ENCODE peak calls at places on chromosomes 1 and 21, in eight cellular contexts. One of them, this sample, is unnamed.

GRCh38 chr1:161473363-161473762 is 31.9 kb upstream of the FCGR2A start:
- DNase-seq in Panc1: no peak
- DNase-seq in heart left ventricle: no peak
- DNase-seq in Caco-2: no peak
- DNase-seq in WERI-Rb-1: no peak
- DNase-seq in endothelial cell of umbilical vein: no peak
- DNase-seq in aorta: no peak
- DNase-seq in heart right ventricle: no peak
- DNase-seq in this sample: peak; percentile 10

GRCh38 chr1:111856411-111857135 is 100.9 kb downstream of the DDX20 start:
- DNase-seq in Panc1: no peak
- DNase-seq in heart left ventricle: no peak
- DNase-seq in Caco-2: no peak
- DNase-seq in WERI-Rb-1: no peak
- DNase-seq in endothelial cell of umbilical vein: no peak
- DNase-seq in aorta: no peak
- DNase-seq in heart right ventricle: no peak
- DNase-seq in this sample: no peak

GRCh38 chr1:176243746-176244145 is 36.7 kb upstream of the COP1 start:
- DNase-seq in Panc1: no peak
- DNase-seq in heart left ventricle: no peak
- DNase-seq in Caco-2: no peak
- DNase-seq in WERI-Rb-1: no peak
- DNase-seq in endothelial cell of umbilical vein: no peak
- DNase-seq in aorta: no peak
- DNase-seq in heart right ventricle: no peak
- DNase-seq in this sample: no peak

GRCh38 chr1:36562181-36562685 is 79.5 kb upstream of the CSF3R start:
- DNase-seq in Panc1: no peak
- DNase-seq in heart left ventricle: no peak
- DNase-seq in Caco-2: no peak
- DNase-seq in WERI-Rb-1: no peak
- DNase-seq in endothelial cell of umbilical vein: no peak
- DNase-seq in aorta: no peak
- DNase-seq in heart right ventricle: no peak
- DNase-seq in this sample: no peak

GRCh38 chr1:2275796-2276536 is 47.8 kb downstream of the SKI start:
- DNase-seq in Panc1: no peak
- DNase-seq in heart left ventricle: peak; percentile 68
- DNase-seq in Caco-2: no peak
- DNase-seq in WERI-Rb-1: no peak
- DNase-seq in endothelial cell of umbilical vein: no peak
- DNase-seq in aorta: no peak
- DNase-seq in heart right ventricle: no peak
- DNase-seq in this sample: no peak

GRCh38 chr1:121417289-121417955 is 232.6 kb downstream of the SRGAP2C start:
- DNase-seq in Panc1: no peak
- DNase-seq in heart left ventricle: no peak
- DNase-seq in Caco-2: no peak
- DNase-seq in WERI-Rb-1: no peak
- DNase-seq in endothelial cell of umbilical vein: no peak
- DNase-seq in aorta: no peak
- DNase-seq in heart right ventricle: no peak
- DNase-seq in this sample: no peak

GRCh38 chr1:63545780-63546179 is 22.5 kb downstream of the EFCAB7 start:
- DNase-seq in Panc1: no peak
- DNase-seq in heart left ventricle: no peak
- DNase-seq in Caco-2: no peak
- DNase-seq in WERI-Rb-1: no peak
- DNase-seq in endothelial cell of umbilical vein: no peak
- DNase-seq in aorta: no peak
- DNase-seq in heart right ventricle: no peak
- DNase-seq in this sample: no peak

GRCh38 chr1:225871374-225872074 is 10.7 kb downstream of the TMEM63A start:
- DNase-seq in Panc1: peak; percentile 80
- DNase-seq in heart left ventricle: no peak
- DNase-seq in Caco-2: no peak
- DNase-seq in WERI-Rb-1: no peak
- DNase-seq in endothelial cell of umbilical vein: no peak
- DNase-seq in aorta: no peak
- DNase-seq in heart right ventricle: no peak
- DNase-seq in this sample: no peak

GRCh38 chr1:200907611-200908097 is 13.0 kb downstream of the INAVA start:
- DNase-seq in Panc1: no peak
- DNase-seq in heart left ventricle: peak; percentile 7
- DNase-seq in Caco-2: no peak
- DNase-seq in WERI-Rb-1: no peak
- DNase-seq in endothelial cell of umbilical vein: no peak
- DNase-seq in aorta: no peak
- DNase-seq in heart right ventricle: no peak
- DNase-seq in this sample: no peak

GRCh38 chr1:234970371-234970730 is 158.3 kb downstream of the TOMM20 start:
- DNase-seq in Panc1: no peak
- DNase-seq in heart left ventricle: no peak
- DNase-seq in Caco-2: no peak
- DNase-seq in WERI-Rb-1: no peak
- DNase-seq in endothelial cell of umbilical vein: peak; percentile 27
- DNase-seq in aorta: no peak
- DNase-seq in heart right ventricle: no peak
- DNase-seq in this sample: no peak

GRCh38 chr1:35850051-35850450 is 33.0 kb upstream of the AGO1 start:
- DNase-seq in Panc1: no peak
- DNase-seq in heart left ventricle: no peak
- DNase-seq in Caco-2: no peak
- DNase-seq in WERI-Rb-1: no peak
- DNase-seq in endothelial cell of umbilical vein: no peak
- DNase-seq in aorta: no peak
- DNase-seq in heart right ventricle: no peak
- DNase-seq in this sample: no peak

GRCh38 chr21:34126691-34127090 is 53.3 kb downstream of the MRPS6 start:
- DNase-seq in Panc1: no peak
- DNase-seq in heart left ventricle: no peak
- DNase-seq in Caco-2: no peak
- DNase-seq in WERI-Rb-1: no peak
- DNase-seq in endothelial cell of umbilical vein: no peak
- DNase-seq in aorta: no peak
- DNase-seq in heart right ventricle: no peak
- DNase-seq in this sample: no peak

GRCh38 chr1:42953182-42954180 is 5.2 kb downstream of the SLC2A1 start:
- DNase-seq in Panc1: no peak
- DNase-seq in heart left ventricle: no peak
- DNase-seq in Caco-2: no peak
- DNase-seq in WERI-Rb-1: peak; percentile 92
- DNase-seq in endothelial cell of umbilical vein: no peak
- DNase-seq in aorta: no peak
- DNase-seq in heart right ventricle: no peak
- DNase-seq in this sample: no peak

GRCh38 chr21:43274022-43274945 is 105.5 kb downstream of the CRYAA start:
- DNase-seq in Panc1: no peak
- DNase-seq in heart left ventricle: peak; percentile 57
- DNase-seq in Caco-2: no peak
- DNase-seq in WERI-Rb-1: no peak
- DNase-seq in endothelial cell of umbilical vein: no peak
- DNase-seq in aorta: peak; percentile 12
- DNase-seq in heart right ventricle: no peak
- DNase-seq in this sample: no peak

GRCh38 chr1:39220900-39221870 is 16.7 kb downstream of the MACF1 start:
- DNase-seq in Panc1: no peak
- DNase-seq in heart left ventricle: no peak
- DNase-seq in Caco-2: peak; percentile 31
- DNase-seq in WERI-Rb-1: no peak
- DNase-seq in endothelial cell of umbilical vein: no peak
- DNase-seq in aorta: no peak
- DNase-seq in heart right ventricle: no peak
- DNase-seq in this sample: no peak

GRCh38 chr1:78607334-78607927 is 12.8 kb upstream of the IFI44L start:
- DNase-seq in Panc1: no peak
- DNase-seq in heart left ventricle: no peak
- DNase-seq in Caco-2: no peak
- DNase-seq in WERI-Rb-1: no peak
- DNase-seq in endothelial cell of umbilical vein: peak; percentile 39
- DNase-seq in aorta: no peak
- DNase-seq in heart right ventricle: no peak
- DNase-seq in this sample: no peak

GRCh38 chr1:67674260-67675011 is 10.6 kb upstream of the GADD45A start:
- DNase-seq in Panc1: no peak
- DNase-seq in heart left ventricle: no peak
- DNase-seq in Caco-2: no peak
- DNase-seq in WERI-Rb-1: peak; percentile 67
- DNase-seq in endothelial cell of umbilical vein: peak; percentile 96
- DNase-seq in aorta: no peak
- DNase-seq in heart right ventricle: peak; percentile 72
- DNase-seq in this sample: no peak

GRCh38 chr1:66168919-66169725 is 364.8 kb upstream of the SGIP1 start:
- DNase-seq in Panc1: no peak
- DNase-seq in heart left ventricle: no peak
- DNase-seq in Caco-2: no peak
- DNase-seq in WERI-Rb-1: no peak
- DNase-seq in endothelial cell of umbilical vein: no peak
- DNase-seq in aorta: no peak
- DNase-seq in heart right ventricle: no peak
- DNase-seq in this sample: no peak

GRCh38 chr1:941027-941587 is 17.4 kb downstream of the SAMD11 start:
- DNase-seq in Panc1: no peak
- DNase-seq in heart left ventricle: no peak
- DNase-seq in Caco-2: no peak
- DNase-seq in WERI-Rb-1: no peak
- DNase-seq in endothelial cell of umbilical vein: no peak
- DNase-seq in aorta: no peak
- DNase-seq in heart right ventricle: no peak
- DNase-seq in this sample: no peak
- H3K27me3 ChIP-seq in Panc1: no peaks in the 10 kb centered on the region
- H3K27me3 ChIP-seq in heart left ventricle: peaks cover 8% of the 10 kb centered on the region
- H3K27me3 ChIP-seq in Caco-2: peaks cover 4% of the 10 kb centered on the region
- H3K27me3 ChIP-seq in WERI-Rb-1: no peaks in the 10 kb centered on the region
- H3K27me3 ChIP-seq in endothelial cell of umbilical vein: peaks cover 29% of the 10 kb centered on the region
- H3K27me3 ChIP-seq in aorta: no peaks in the 10 kb centered on the region
- H3K27me3 ChIP-seq in heart right ventricle: peaks cover 43% of the 10 kb centered on the region
- H3K27me3 ChIP-seq in this sample: no peaks in the 10 kb centered on the region

DNA sequence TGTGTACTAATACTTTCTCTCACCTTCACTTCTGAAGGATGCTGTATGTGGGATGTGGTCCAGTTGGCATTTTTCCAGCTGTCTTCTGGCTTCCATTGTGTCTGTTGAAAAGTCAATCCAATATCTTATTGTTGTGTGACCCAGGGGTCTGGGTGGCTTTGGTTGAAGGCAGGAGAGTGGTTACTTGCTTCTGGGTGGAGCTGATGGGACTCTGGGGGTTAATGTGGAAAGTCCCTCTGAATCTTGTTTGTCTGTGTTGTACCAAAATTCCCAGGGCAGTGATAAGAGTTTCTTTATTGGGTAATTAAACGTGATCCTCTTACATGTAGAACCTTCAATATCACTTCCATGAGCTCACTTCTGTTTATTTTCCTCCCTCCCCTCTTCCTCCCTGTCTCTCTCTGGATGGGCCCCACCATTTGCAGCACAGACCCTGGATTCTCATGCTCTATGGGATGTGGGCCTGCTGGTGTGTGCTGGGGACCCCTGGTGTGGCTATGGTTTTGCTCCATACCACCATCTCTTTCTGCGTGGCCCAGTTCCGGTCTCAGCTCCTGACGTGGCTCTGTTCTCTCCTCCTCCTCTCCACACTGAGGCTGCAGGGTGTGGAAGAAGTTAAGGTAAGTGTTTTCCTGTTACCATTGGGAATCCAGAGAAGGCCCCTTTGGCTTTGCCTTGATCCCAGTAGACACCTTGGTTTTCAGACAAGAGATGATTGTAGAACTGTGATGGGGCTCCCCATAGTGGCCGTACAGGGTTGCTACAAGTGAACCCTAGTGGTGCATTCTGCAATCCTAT is 71.5 kb downstream of the HHAT start:
- DNase-seq in Panc1: peak; percentile 39
- DNase-seq in heart left ventricle: no peak
- DNase-seq in Caco-2: peak; percentile 71
- DNase-seq in WERI-Rb-1: peak; percentile 75
- DNase-seq in endothelial cell of umbilical vein: peak; percentile 48
- DNase-seq in aorta: peak; percentile 50
- DNase-seq in heart right ventricle: peak; percentile 52
- DNase-seq in this sample: peak; percentile 74
- H3K4me3 ChIP-seq in Panc1: no peak overlapping the region
- H3K4me3 ChIP-seq in heart left ventricle: no peak overlapping the region
- H3K4me3 ChIP-seq in Caco-2: no peak overlapping the region
- H3K4me3 ChIP-seq in WERI-Rb-1: no peak overlapping the region
- H3K4me3 ChIP-seq in endothelial cell of umbilical vein: no peak overlapping the region
- H3K4me3 ChIP-seq in aorta: no peak overlapping the region
- H3K4me3 ChIP-seq in heart right ventricle: no peak overlapping the region
- H3K4me3 ChIP-seq in this sample: no peak overlapping the region

DNA sequence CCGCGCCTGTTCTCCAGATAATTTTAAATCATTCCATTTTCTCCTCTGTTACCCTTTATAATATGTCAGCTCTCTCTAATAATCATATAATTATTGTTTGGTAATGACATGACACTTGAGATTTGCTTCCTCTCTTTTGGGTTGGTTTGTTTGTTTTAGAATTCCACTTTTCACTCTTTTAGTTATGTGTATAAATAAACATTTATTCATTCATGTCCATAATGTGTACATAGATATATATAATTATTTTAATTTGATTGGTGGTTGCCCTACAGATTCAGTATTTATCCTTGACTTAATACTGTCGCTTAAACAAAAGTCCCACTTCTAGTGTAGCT is 93.4 kb upstream of the FMN2 start:
- DNase-seq in Panc1: no peak
- DNase-seq in heart left ventricle: no peak
- DNase-seq in Caco-2: no peak
- DNase-seq in WERI-Rb-1: no peak
- DNase-seq in endothelial cell of umbilical vein: no peak
- DNase-seq in aorta: no peak
- DNase-seq in heart right ventricle: no peak
- DNase-seq in this sample: no peak
- H3K27me3 ChIP-seq in Panc1: peaks cover 2% of the 10 kb centered on the region
- H3K27me3 ChIP-seq in heart left ventricle: peaks cover 15% of the 10 kb centered on the region
- H3K27me3 ChIP-seq in Caco-2: no peaks in the 10 kb centered on the region
- H3K27me3 ChIP-seq in WERI-Rb-1: no peaks in the 10 kb centered on the region
- H3K27me3 ChIP-seq in endothelial cell of umbilical vein: peaks cover 31% of the 10 kb centered on the region
- H3K27me3 ChIP-seq in aorta: no peaks in the 10 kb centered on the region
- H3K27me3 ChIP-seq in heart right ventricle: peaks cover 49% of the 10 kb centered on the region
- H3K27me3 ChIP-seq in this sample: no peaks in the 10 kb centered on the region

DNA sequence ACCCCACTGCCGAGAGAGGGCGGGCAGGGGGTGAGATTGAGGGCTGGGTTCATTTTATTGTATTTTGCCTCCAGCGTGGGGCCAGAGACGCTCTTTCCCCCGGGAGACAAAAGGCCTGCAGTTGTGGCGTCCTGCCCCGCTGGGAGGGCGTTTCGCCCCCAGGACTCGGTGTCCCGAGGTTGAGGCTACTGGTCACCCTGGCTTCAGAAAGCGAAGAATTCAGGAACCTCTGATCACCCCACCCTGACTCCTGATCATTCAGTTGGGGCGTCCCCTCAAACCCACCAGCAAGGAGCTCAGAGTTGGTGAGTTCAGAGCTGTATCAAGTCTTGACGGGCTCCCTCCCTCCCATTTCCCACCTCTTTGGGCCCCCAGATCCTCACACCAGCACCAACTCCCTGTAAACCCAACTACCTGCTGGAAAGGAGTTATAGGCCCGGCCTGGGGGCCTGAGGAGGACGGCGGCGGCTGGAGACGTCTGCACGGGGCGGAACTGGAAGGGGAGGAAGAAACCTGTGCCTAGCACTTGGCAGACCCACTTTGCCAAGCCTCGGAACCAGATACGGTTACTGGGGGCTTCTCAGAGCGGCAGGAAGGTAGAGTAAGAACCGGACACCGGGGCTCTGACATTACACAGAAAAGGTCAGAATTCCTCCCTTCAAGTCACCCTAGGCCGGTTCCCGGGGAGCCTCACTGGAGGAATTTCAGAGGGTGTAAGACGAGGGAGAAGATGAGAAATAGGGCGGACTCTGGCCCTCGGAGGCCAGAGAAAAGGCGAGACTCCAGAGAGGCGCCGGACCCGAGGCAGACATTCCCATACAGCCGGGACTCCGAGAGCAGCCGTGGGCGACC is 761 bp upstream of the PAX7 start:
- DNase-seq in Panc1: no peak
- DNase-seq in heart left ventricle: no peak
- DNase-seq in Caco-2: no peak
- DNase-seq in WERI-Rb-1: no peak
- DNase-seq in endothelial cell of umbilical vein: no peak
- DNase-seq in aorta: no peak
- DNase-seq in heart right ventricle: no peak
- DNase-seq in this sample: no peak
- H3K4me3 ChIP-seq in Panc1: no peak overlapping the region
- H3K4me3 ChIP-seq in heart left ventricle: no peak overlapping the region
- H3K4me3 ChIP-seq in Caco-2: no peak overlapping the region
- H3K4me3 ChIP-seq in WERI-Rb-1: no peak overlapping the region
- H3K4me3 ChIP-seq in endothelial cell of umbilical vein: no peak overlapping the region
- H3K4me3 ChIP-seq in aorta: no peak overlapping the region
- H3K4me3 ChIP-seq in heart right ventricle: no peak overlapping the region
- H3K4me3 ChIP-seq in this sample: no peak overlapping the region